ENCODE peak calls at places on chromosomes 12 and 14, in eight cellular contexts. P is stomach, D is mesenchymal stem cell, L is astrocyte of the cerebellum, M is heart right ventricle, N is fibroblast of pulmonary artery, Q is choroid plexus epithelial cell, Z is fibroblast of mammary gland. B is an unnamed sample.

GRCh38 chr14:74954947-74955228 is 509 bp downstream of the PGF start:
- DNase-seq in P (no peak), D (no peak), L (no peak), M (no peak), N (no peak), Q (no peak), Z (no peak), B (no peak)

GRCh38 chr12:92929957-92930356 is 862 bp upstream of the EEA1 start:
- DNase-seq in P (no peak), D (no peak), L (no peak), M (no peak), N (no peak), Q (no peak), Z (peak), B (no peak)

GRCh38 chr12:121038861-121039654 is at the start of gene OASL:
- DNase-seq in P (peak), D (no peak), L (no peak), M (no peak), N (peak), Q (peak), Z (peak), B (no peak)

GRCh38 chr12:42807251-42807650 is 217.7 kb upstream of the PRICKLE1 start:
- DNase-seq in P (no peak), D (no peak), L (no peak), M (no peak), N (no peak), Q (no peak), Z (no peak), B (no peak)

GRCh38 chr12:24854908-24855307 is 94.0 kb downstream of the BCAT1 start:
- DNase-seq in P (no peak), D (peak), L (no peak), M (no peak), N (peak), Q (peak), Z (no peak), B (no peak)

GRCh38 chr14:94361682-94362081 is 26.7 kb downstream of the SERPINA1 start:
- DNase-seq in P (peak), D (no peak), L (no peak), M (no peak), N (no peak), Q (no peak), Z (no peak), B (no peak)

GRCh38 chr12:44286336-44286735 is 450.5 kb downstream of the TMEM117 start:
- DNase-seq in P (no peak), D (peak), L (peak), M (no peak), N (peak), Q (no peak), Z (peak), B (no peak)

GRCh38 chr14:68394113-68394718 is 398.7 kb downstream of the ZFP36L1 start:
- DNase-seq in P (no peak), D (no peak), L (no peak), M (peak), N (no peak), Q (peak), Z (no peak), B (no peak)

GRCh38 chr14:72962829-72963312 is 36.6 kb downstream of the DCAF4 start:
- DNase-seq in P (no peak), D (peak), L (peak), M (no peak), N (peak), Q (peak), Z (peak), B (peak)

GRCh38 chr12:110543252-110543959 is 39.7 kb downstream of the PPTC7 start:
- DNase-seq in P (peak), D (peak), L (peak), M (peak), N (peak), Q (peak), Z (peak), B (no peak)

GRCh38 chr12:67646775-67647174 is 1.8 kb upstream of the DYRK2 start:
- DNase-seq in P (no peak), D (no peak), L (no peak), M (no peak), N (no peak), Q (no peak), Z (no peak), B (no peak)

GRCh38 chr12:92134638-92135274 is 10.9 kb downstream of the BTG1 start:
- DNase-seq in P (no peak), D (peak), L (peak), M (no peak), N (peak), Q (peak), Z (peak), B (no peak)

GRCh38 chr14:53696217-53696965 is 260.2 kb downstream of the BMP4 start:
- DNase-seq in P (no peak), D (peak), L (no peak), M (no peak), N (no peak), Q (no peak), Z (peak), B (peak)

GRCh38 chr12:90229771-90230170 is 521.1 kb upstream of the ATP2B1 start:
- DNase-seq in P (no peak), D (peak), L (no peak), M (no peak), N (peak), Q (peak), Z (no peak), B (no peak)

GRCh38 chr12:113062502-113063395 is 6.2 kb downstream of the DTX1 start:
- DNase-seq in P (no peak), D (no peak), L (no peak), M (no peak), N (no peak), Q (peak), Z (no peak), B (no peak)

GRCh38 chr14:92759300-92759678 is 10.9 kb upstream of the LGMN start:
- DNase-seq in P (peak), D (peak), L (no peak), M (no peak), N (peak), Q (peak), Z (peak), B (no peak)

GRCh38 chr12:119988788-119989618 is at the start of gene BICDL1:
- DNase-seq in P (peak), D (peak), L (no peak), M (peak), N (peak), Q (peak), Z (peak), B (no peak)

GRCh38 chr14:64501326-64502171 is 2.1 kb downstream of the ZBTB25 start:
- DNase-seq in P (peak), D (peak), L (no peak), M (peak), N (peak), Q (peak), Z (peak), B (no peak)

GRCh38 chr12:120404271-120404670 is 33.6 kb upstream of the COX6A1 start:
- DNase-seq in P (no peak), D (no peak), L (no peak), M (no peak), N (no peak), Q (no peak), Z (peak), B (no peak)

GRCh38 chr12:131195796-131196195 is 242.1 kb downstream of the ADGRD1 start:
- DNase-seq in P (no peak), D (no peak), L (no peak), M (no peak), N (no peak), Q (no peak), Z (no peak), B (no peak)

GRCh38 chr12:11652351-11653040 is 3.0 kb downstream of the ETV6 start:
- DNase-seq in P (peak), D (peak), L (no peak), M (no peak), N (peak), Q (peak), Z (peak), B (no peak)

GRCh38 chr12:104212516-104212915 is 3.1 kb upstream of the TXNRD1 start:
- DNase-seq in P (no peak), D (no peak), L (no peak), M (no peak), N (no peak), Q (no peak), Z (no peak), B (no peak)

GRCh38 chr12:2563709-2564108 is 231.1 kb upstream of the FKBP4 start:
- DNase-seq in P (no peak), D (no peak), L (no peak), M (no peak), N (no peak), Q (no peak), Z (no peak), B (no peak)

GRCh38 chr12:59459966-59460365 is 135.9 kb upstream of the SLC16A7 start:
- DNase-seq in P (no peak), D (no peak), L (no peak), M (no peak), N (peak), Q (peak), Z (peak), B (no peak)

GRCh38 chr14:64973026-64973442 is 898 bp upstream of the RAB15 start:
- DNase-seq in P (no peak), D (no peak), L (no peak), M (no peak), N (no peak), Q (no peak), Z (no peak), B (no peak)

GRCh38 chr14:49972199-49972671 is 79.4 kb downstream of the ARF6 start:
- DNase-seq in P (no peak), D (peak), L (no peak), M (no peak), N (peak), Q (peak), Z (peak), B (no peak)

GRCh38 chr14:49970474-49971147 is 77.7 kb downstream of the ARF6 start:
- DNase-seq in P (peak), D (peak), L (no peak), M (no peak), N (peak), Q (peak), Z (peak), B (no peak)

GRCh38 chr14:49971156-49972141 is 78.6 kb downstream of the ARF6 start:
- DNase-seq in P (no peak), D (no peak), L (no peak), M (no peak), N (peak), Q (peak), Z (peak), B (no peak)

GRCh38 chr14:49975286-49975685 is 82.4 kb downstream of the ARF6 start:
- DNase-seq in P (no peak), D (peak), L (peak), M (no peak), N (peak), Q (peak), Z (peak), B (no peak)

DNA sequence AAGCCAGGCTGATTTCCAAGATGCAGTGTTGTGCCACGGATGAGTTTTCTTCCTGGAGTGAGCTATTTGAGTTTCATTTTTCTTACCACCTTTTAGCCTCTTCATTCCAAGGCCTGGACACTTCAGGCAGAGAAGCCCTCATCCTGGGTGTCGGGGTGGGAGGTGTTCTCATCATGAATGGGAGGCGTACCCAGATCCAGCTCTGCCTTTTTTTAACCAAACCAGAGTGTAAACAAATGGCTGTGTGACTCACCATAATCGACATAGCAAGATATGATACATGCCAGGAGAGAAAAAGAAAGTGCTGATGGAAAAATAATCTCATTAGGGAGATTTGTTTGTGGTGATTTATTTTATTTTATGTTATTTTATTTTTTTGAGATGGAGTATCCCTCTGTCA is 80.0 kb downstream of the ARF6 start:
- DNase-seq in P (peak), D (peak), L (peak), M (no peak), N (peak), Q (peak), Z (peak), B (no peak)
- H3K4me3 ChIP-seq in P (no peak), D (peak), L (no peak), M (peak), N (no peak), Q (no peak), Z (no peak), B (no peak)

DNA sequence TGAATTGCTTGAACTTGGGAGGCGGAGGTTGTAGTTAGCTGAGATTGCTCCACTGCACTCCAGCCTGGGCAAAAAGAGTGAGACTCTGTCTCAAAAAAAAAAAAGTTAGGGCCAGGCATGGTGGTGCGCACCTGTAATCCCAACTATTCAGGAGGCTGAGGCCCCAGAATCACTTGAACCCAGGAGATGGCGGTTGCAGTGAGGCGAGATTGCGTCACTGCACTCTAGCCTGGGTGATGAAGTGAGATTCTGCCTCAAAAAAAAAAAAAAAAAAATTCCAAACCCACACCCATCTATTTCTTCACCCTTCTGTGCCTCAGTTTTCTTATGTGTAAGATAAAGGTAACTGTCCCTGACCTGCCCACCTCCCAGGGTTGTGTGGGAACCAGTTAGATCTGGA is 11.0 kb upstream of the MLXIP start:
- DNase-seq in P (no peak), D (no peak), L (no peak), M (no peak), N (no peak), Q (no peak), Z (no peak), B (no peak)
- H3K4me3 ChIP-seq in P (no peak), D (no peak), L (no peak), M (no peak), N (no peak), Q (peak), Z (no peak), B (no peak)

GRCh38 chr14:76312821-76313220 is 63.1 kb upstream of the ESRRB start:
- DNase-seq in P (no peak), D (no peak), L (no peak), M (no peak), N (no peak), Q (no peak), Z (no peak), B (no peak)

GRCh38 chr14:76313303-76313702 is 62.6 kb upstream of the ESRRB start:
- DNase-seq in P (no peak), D (no peak), L (no peak), M (no peak), N (no peak), Q (no peak), Z (no peak), B (no peak)

GRCh38 chr14:76314521-76314951 is 61.4 kb upstream of the ESRRB start:
- DNase-seq in P (no peak), D (no peak), L (no peak), M (no peak), N (no peak), Q (no peak), Z (no peak), B (no peak)

GRCh38 chr14:76311410-76311758 is 64.6 kb upstream of the ESRRB start:
- DNase-seq in P (no peak), D (no peak), L (no peak), M (no peak), N (no peak), Q (no peak), Z (no peak), B (no peak)

DNA sequence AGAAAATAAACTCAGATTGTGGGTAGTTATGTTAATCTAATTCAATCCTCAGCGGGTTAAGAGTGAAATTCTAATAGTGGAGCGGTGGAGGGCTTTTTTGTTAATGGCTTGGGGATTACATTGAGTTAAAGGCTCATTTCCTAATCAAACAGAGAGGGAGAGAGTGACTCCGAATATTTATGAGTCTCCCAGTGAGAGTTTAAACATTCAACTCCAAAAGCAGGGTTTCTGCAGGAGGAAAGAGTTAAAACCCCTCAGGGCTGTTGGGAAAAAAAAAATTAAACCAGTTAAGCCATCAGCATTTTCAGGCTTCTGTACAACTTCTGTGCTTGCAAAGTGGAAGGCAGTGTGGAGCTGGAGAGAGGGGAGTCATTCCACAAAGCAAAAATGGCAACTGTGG is 62.1 kb upstream of the ESRRB start:
- DNase-seq in P (no peak), D (no peak), L (no peak), M (no peak), N (no peak), Q (no peak), Z (no peak), B (no peak)
- H3K4me3 ChIP-seq in P (no peak), D (no peak), L (no peak), M (no peak), N (no peak), Q (no peak), Z (no peak), B (no peak)

GRCh38 chr12:19546611-19547162 is 107.4 kb downstream of the AEBP2 start:
- DNase-seq in P (no peak), D (peak), L (no peak), M (no peak), N (peak), Q (peak), Z (peak), B (no peak)
- H3K4me3 ChIP-seq in P (no peak), D (peak), L (no peak), M (peak), N (peak), Q (no peak), Z (no peak), B (no peak)

B was measured in kidney epithelial cell.